ENCODE peak calls at places on chromosomes 7 and 10, in nine cellular contexts. E, M, Y, R, S, L, V, K and U are unnamed samples.

GRCh38 chr10:103472005-103472404 is 7.0 kb downstream of the CALHM3 start:
- DNase-seq in E (no peak), M (no peak), Y (no peak), R (no peak), S (no peak), L (no peak), V (no peak), K (peak; percentile 28), U (no peak)

GRCh38 chr7:139730746-139731612 is 46.8 kb downstream of the HIPK2 start:
- DNase-seq in E (no peak), M (peak; percentile 80), Y (peak; percentile 73), R (no peak), S (no peak), L (peak; percentile 86), V (peak; percentile 48), K (peak; percentile 67), U (no peak)

GRCh38 chr7:133275008-133275407 is 22.1 kb downstream of the EXOC4 start:
- DNase-seq in E (no peak), M (no peak), Y (no peak), R (no peak), S (no peak), L (no peak), V (peak; percentile 27), K (no peak), U (no peak)

GRCh38 chr7:33673029-33673700 is 232.2 kb upstream of the BMPER start:
- DNase-seq in E (no peak), M (no peak), Y (no peak), R (no peak), S (no peak), L (no peak), V (peak; percentile 26), K (no peak), U (no peak)

GRCh38 chr10:104323721-104324686 is 14.3 kb downstream of the ITPRIP start:
- DNase-seq in E (no peak), M (no peak), Y (no peak), R (peak; percentile 64), S (no peak), L (no peak), V (no peak), K (no peak), U (no peak)

GRCh38 chr10:63133787-63134557 is 844 bp downstream of the NRBF2 start:
- DNase-seq in E (no peak), M (no peak), Y (no peak), R (no peak), S (no peak), L (peak; percentile 47), V (no peak), K (no peak), U (no peak)

GRCh38 chr7:93228302-93228701 is 2.0 kb upstream of the HEPACAM2 start:
- DNase-seq in E (peak; percentile 29), M (no peak), Y (peak; percentile 44), R (no peak), S (no peak), L (peak; percentile 63), V (peak; percentile 71), K (no peak), U (peak; percentile 52)

GRCh38 chr7:2452074-2452507 is 24.1 kb downstream of the GRIFIN start:
- DNase-seq in E (no peak), M (no peak), Y (no peak), R (peak; percentile 56), S (no peak), L (no peak), V (no peak), K (peak; percentile 27), U (no peak)

GRCh38 chr7:24741691-24742639 is 15.3 kb downstream of the GSDME start:
- DNase-seq in E (no peak), M (peak; percentile 66), Y (peak; percentile 49), R (no peak), S (no peak), L (peak; percentile 92), V (no peak), K (no peak), U (no peak)

GRCh38 chr7:101608772-101609713 is 20.1 kb downstream of the MYL10 start:
- DNase-seq in E (peak; percentile 78), M (peak; percentile 9), Y (no peak), R (peak; percentile 75), S (no peak), L (no peak), V (no peak), K (peak; percentile 78), U (no peak)

GRCh38 chr7:140552240-140552679 is 73.0 kb upstream of the MKRN1 start:
- DNase-seq in E (no peak), M (no peak), Y (no peak), R (no peak), S (no peak), L (no peak), V (no peak), K (no peak), U (no peak)

GRCh38 chr7:111587715-111588433 is 25.6 kb upstream of the IMMP2L start:
- DNase-seq in E (no peak), M (no peak), Y (no peak), R (no peak), S (no peak), L (peak; percentile 2), V (no peak), K (no peak), U (no peak)

GRCh38 chr10:112360308-112361270 is 13.3 kb upstream of the ACSL5 start:
- DNase-seq in E (peak; percentile 85), M (peak; percentile 79), Y (no peak), R (peak; percentile 74), S (no peak), L (peak; percentile 14), V (no peak), K (peak; percentile 82), U (no peak)

GRCh38 chr10:122374859-122375721 is 582 bp downstream of the PLEKHA1 start:
- DNase-seq in E (peak; percentile 79), M (peak; percentile 61), Y (peak; percentile 27), R (peak; percentile 86), S (peak; percentile 82), L (peak; percentile 66), V (peak; percentile 77), K (peak; percentile 71), U (no peak)

GRCh38 chr7:43758861-43759683 is 592 bp downstream of the BLVRA start:
- DNase-seq in E (peak; percentile 41), M (peak; percentile 35), Y (peak; percentile 13), R (peak; percentile 56), S (no peak), L (peak; percentile 38), V (peak; percentile 74), K (peak; percentile 32), U (no peak)

GRCh38 chr10:48636901-48637300 is 32.0 kb upstream of the ARHGAP22 start:
- DNase-seq in E (no peak), M (no peak), Y (no peak), R (no peak), S (no peak), L (no peak), V (no peak), K (no peak), U (no peak)
- TF ChIP-seq CTCF in E (no peak), M (no peak), Y (no peak), R (no peak), S (no peak), L (no peak), V (no peak), K (no peak), U (no peak)

DNA sequence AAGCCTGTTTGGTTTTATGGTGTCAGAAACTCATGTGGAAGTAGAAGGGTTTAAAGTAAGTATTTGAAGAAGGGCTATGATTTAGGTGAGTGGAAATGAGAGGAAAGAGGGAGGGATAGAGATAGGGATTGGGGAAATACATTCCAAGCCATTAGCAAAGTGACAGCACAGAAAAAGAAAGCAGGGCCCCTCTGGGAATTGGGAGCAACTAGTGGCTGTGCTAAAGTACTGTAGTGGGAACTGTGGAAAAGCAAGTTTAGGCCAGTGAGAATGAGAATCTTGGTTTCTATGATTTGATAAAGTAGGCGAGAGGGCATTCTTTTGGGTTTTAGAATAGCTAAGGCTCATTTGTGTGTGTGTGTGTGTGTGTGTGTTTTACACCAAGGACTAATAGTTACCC is 5.0 kb downstream of the PRKG1 start:
- DNase-seq in E (no peak), M (no peak), Y (no peak), R (no peak), S (no peak), L (no peak), V (no peak), K (no peak), U (no peak)
- H3K4me3 ChIP-seq in E (no peak overlapping the region), M (no peak overlapping the region), Y (no peak overlapping the region), R (no peak overlapping the region), S (no peak overlapping the region), L (no peak overlapping the region), V (no peak overlapping the region), K (no peak overlapping the region), U (no peak overlapping the region)

GRCh38 chr7:50507898-50508470 is 57.2 kb downstream of the DDC start:
- DNase-seq in E (no peak), M (no peak), Y (no peak), R (no peak), S (peak; percentile 31), L (no peak), V (peak; percentile 11), K (no peak), U (no peak)
- TF ChIP-seq CTCF in E (no peak), M (no peak), Y (no peak), R (no peak), S (no peak), L (no peak), V (no peak), K (no peak), U (no peak)

GRCh38 chr10:13268841-13269240 is 31.0 kb downstream of the PHYH start:
- DNase-seq in E (no peak), M (no peak), Y (no peak), R (no peak), S (no peak), L (no peak), V (peak; percentile 62), K (no peak), U (no peak)

GRCh38 chr10:13270877-13271551 is 28.9 kb downstream of the PHYH start:
- DNase-seq in E (peak; percentile 45), M (no peak), Y (no peak), R (no peak), S (no peak), L (peak; percentile 7), V (no peak), K (peak; percentile 18), U (no peak)

GRCh38 chr10:13268310-13268709 is 31.6 kb downstream of the PHYH start:
- DNase-seq in E (no peak), M (no peak), Y (no peak), R (no peak), S (no peak), L (no peak), V (no peak), K (no peak), U (no peak)

GRCh38 chr10:13271552-13272163 is 28.2 kb downstream of the PHYH start:
- DNase-seq in E (peak; percentile 65), M (peak; percentile 45), Y (no peak), R (peak; percentile 60), S (peak; percentile 90), L (no peak), V (peak; percentile 68), K (peak; percentile 66), U (no peak)

GRCh38 chr10:13272164-13272571 is 27.7 kb downstream of the PHYH start:
- DNase-seq in E (peak; percentile 37), M (peak; percentile 74), Y (no peak), R (no peak), S (peak; percentile 87), L (peak; percentile 13), V (peak; percentile 9), K (peak; percentile 12), U (peak; percentile 45)
- H3K4me3 ChIP-seq in E (no peak overlapping the region), M (no peak overlapping the region), Y (no peak overlapping the region), R (no peak overlapping the region), S (peak overlapping the region; percentile 3), L (no peak overlapping the region), V (no peak overlapping the region), K (no peak overlapping the region), U (no peak overlapping the region)